ENCODE peak calls at places on chromosomes 12 and 14, in five cellular contexts. One of them, this sample, is unnamed.

GRCh38 chr12:95212576-95212975 is 4.7 kb downstream of the FGD6 start:
- DNase-seq in choroid plexus epithelial cell: no peak
- DNase-seq in fibroblast of the aortic adventitia: no peak
- DNase-seq in heart left ventricle: no peak
- DNase-seq in cardiac muscle cell: peak
- DNase-seq in this sample: no peak

GRCh38 chr14:23481992-23482813 is 12.7 kb downstream of the NGDN start:
- DNase-seq in choroid plexus epithelial cell: no peak
- DNase-seq in fibroblast of the aortic adventitia: no peak
- DNase-seq in heart left ventricle: no peak
- DNase-seq in cardiac muscle cell: no peak
- DNase-seq in this sample: no peak

GRCh38 chr14:54117924-54118323 is 161.3 kb upstream of the BMP4 start:
- DNase-seq in choroid plexus epithelial cell: no peak
- DNase-seq in fibroblast of the aortic adventitia: no peak
- DNase-seq in heart left ventricle: no peak
- DNase-seq in cardiac muscle cell: no peak
- DNase-seq in this sample: no peak

GRCh38 chr14:99188721-99189120 is 83.3 kb downstream of the BCL11B start:
- DNase-seq in choroid plexus epithelial cell: no peak
- DNase-seq in fibroblast of the aortic adventitia: no peak
- DNase-seq in heart left ventricle: no peak
- DNase-seq in cardiac muscle cell: no peak
- DNase-seq in this sample: no peak

GRCh38 chr12:40718878-40719372 is 26.7 kb downstream of the CNTN1 start:
- DNase-seq in choroid plexus epithelial cell: no peak
- DNase-seq in fibroblast of the aortic adventitia: no peak
- DNase-seq in heart left ventricle: no peak
- DNase-seq in cardiac muscle cell: no peak
- DNase-seq in this sample: no peak

GRCh38 chr12:101963703-101964102 is 86.3 kb downstream of the DRAM1 start:
- DNase-seq in choroid plexus epithelial cell: no peak
- DNase-seq in fibroblast of the aortic adventitia: no peak
- DNase-seq in heart left ventricle: no peak
- DNase-seq in cardiac muscle cell: peak
- DNase-seq in this sample: no peak

GRCh38 chr12:5220835-5221234 is 177.2 kb downstream of the KCNA5 start:
- DNase-seq in choroid plexus epithelial cell: no peak
- DNase-seq in fibroblast of the aortic adventitia: no peak
- DNase-seq in heart left ventricle: no peak
- DNase-seq in cardiac muscle cell: no peak
- DNase-seq in this sample: no peak

GRCh38 chr14:99259327-99259726 is 12.7 kb downstream of the BCL11B start:
- DNase-seq in choroid plexus epithelial cell: no peak
- DNase-seq in fibroblast of the aortic adventitia: no peak
- DNase-seq in heart left ventricle: no peak
- DNase-seq in cardiac muscle cell: no peak
- DNase-seq in this sample: no peak

GRCh38 chr12:99946131-99946530 is 38.6 kb downstream of the ANKS1B start:
- DNase-seq in choroid plexus epithelial cell: no peak
- DNase-seq in fibroblast of the aortic adventitia: no peak
- DNase-seq in heart left ventricle: no peak
- DNase-seq in cardiac muscle cell: no peak
- DNase-seq in this sample: no peak

GRCh38 chr12:90888316-90888715 is 66.7 kb downstream of the CCER1 start:
- DNase-seq in choroid plexus epithelial cell: peak
- DNase-seq in fibroblast of the aortic adventitia: no peak
- DNase-seq in heart left ventricle: no peak
- DNase-seq in cardiac muscle cell: no peak
- DNase-seq in this sample: no peak

GRCh38 chr12:90883456-90883855 is 71.5 kb downstream of the CCER1 start:
- DNase-seq in choroid plexus epithelial cell: no peak
- DNase-seq in fibroblast of the aortic adventitia: no peak
- DNase-seq in heart left ventricle: no peak
- DNase-seq in cardiac muscle cell: no peak
- DNase-seq in this sample: no peak
- TF ChIP-seq CTCF in choroid plexus epithelial cell: no peak
- TF ChIP-seq CTCF in fibroblast of the aortic adventitia: no peak
- TF ChIP-seq CTCF in heart left ventricle: no peak
- TF ChIP-seq CTCF in cardiac muscle cell: no peak
- TF ChIP-seq CTCF in this sample: no peak

GRCh38 chr12:6914246-6914947 is at the start of gene ENO2:
- DNase-seq in choroid plexus epithelial cell: peak
- DNase-seq in fibroblast of the aortic adventitia: peak
- DNase-seq in heart left ventricle: peak
- DNase-seq in cardiac muscle cell: peak
- DNase-seq in this sample: no peak
- TF ChIP-seq CTCF in choroid plexus epithelial cell: no peak
- TF ChIP-seq CTCF in fibroblast of the aortic adventitia: no peak
- TF ChIP-seq CTCF in heart left ventricle: no peak
- TF ChIP-seq CTCF in cardiac muscle cell: no peak
- TF ChIP-seq CTCF in this sample: no peak

GRCh38 chr14:73634333-73634833 is 10.4 kb upstream of the DNAL1 start:
- DNase-seq in choroid plexus epithelial cell: peak
- DNase-seq in fibroblast of the aortic adventitia: no peak
- DNase-seq in heart left ventricle: no peak
- DNase-seq in cardiac muscle cell: peak
- DNase-seq in this sample: no peak
- TF ChIP-seq CTCF in choroid plexus epithelial cell: peak
- TF ChIP-seq CTCF in fibroblast of the aortic adventitia: peak
- TF ChIP-seq CTCF in heart left ventricle: no peak
- TF ChIP-seq CTCF in cardiac muscle cell: peak
- TF ChIP-seq CTCF in this sample: no peak

GRCh38 chr12:55818886-55819285 is 1.0 kb downstream of the ORMDL2 start:
- DNase-seq in choroid plexus epithelial cell: no peak
- DNase-seq in fibroblast of the aortic adventitia: peak
- DNase-seq in heart left ventricle: no peak
- DNase-seq in cardiac muscle cell: no peak
- DNase-seq in this sample: no peak

GRCh38 chr12:55820679-55821078 is 2.8 kb downstream of the ORMDL2 start:
- DNase-seq in choroid plexus epithelial cell: peak
- DNase-seq in fibroblast of the aortic adventitia: peak
- DNase-seq in heart left ventricle: no peak
- DNase-seq in cardiac muscle cell: peak
- DNase-seq in this sample: no peak

GRCh38 chr12:55823419-55823818 is 5.6 kb downstream of the ORMDL2 start:
- DNase-seq in choroid plexus epithelial cell: no peak
- DNase-seq in fibroblast of the aortic adventitia: no peak
- DNase-seq in heart left ventricle: no peak
- DNase-seq in cardiac muscle cell: no peak
- DNase-seq in this sample: no peak

GRCh38 chr12:55824726-55825125 is 4.7 kb downstream of the DNAJC14 start:
- DNase-seq in choroid plexus epithelial cell: no peak
- DNase-seq in fibroblast of the aortic adventitia: no peak
- DNase-seq in heart left ventricle: no peak
- DNase-seq in cardiac muscle cell: no peak
- DNase-seq in this sample: no peak

GRCh38 chr12:55822228-55822627 is 4.4 kb downstream of the ORMDL2 start:
- DNase-seq in choroid plexus epithelial cell: peak
- DNase-seq in fibroblast of the aortic adventitia: no peak
- DNase-seq in heart left ventricle: no peak
- DNase-seq in cardiac muscle cell: no peak
- DNase-seq in this sample: no peak
- TF ChIP-seq CTCF in choroid plexus epithelial cell: peak
- TF ChIP-seq CTCF in fibroblast of the aortic adventitia: no peak
- TF ChIP-seq CTCF in heart left ventricle: no peak
- TF ChIP-seq CTCF in cardiac muscle cell: peak
- TF ChIP-seq CTCF in this sample: peak

DNA sequence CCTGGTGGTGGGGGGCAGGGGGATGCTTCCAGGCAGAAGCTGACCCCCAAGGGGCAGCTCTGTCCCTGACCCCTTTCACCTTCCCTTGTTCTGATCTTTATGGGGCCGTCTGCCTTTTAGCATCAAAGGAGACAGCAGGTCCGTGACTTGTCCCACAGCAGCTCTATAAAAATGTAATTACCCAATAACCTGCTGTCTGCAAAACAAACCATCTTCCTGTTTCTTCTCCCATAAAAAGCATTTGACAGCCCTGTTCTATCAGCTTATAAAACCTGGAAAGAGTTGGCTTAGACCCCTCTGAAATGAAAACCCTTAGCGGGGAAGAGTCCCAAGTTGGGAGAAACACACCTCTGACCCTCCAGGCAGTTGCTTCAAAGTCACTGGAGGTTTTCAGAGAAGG is 416.9 kb downstream of the MED13L start:
- DNase-seq in choroid plexus epithelial cell: no peak
- DNase-seq in fibroblast of the aortic adventitia: no peak
- DNase-seq in heart left ventricle: no peak
- DNase-seq in cardiac muscle cell: no peak
- DNase-seq in this sample: peak
- TF ChIP-seq CTCF in choroid plexus epithelial cell: no peak
- TF ChIP-seq CTCF in fibroblast of the aortic adventitia: no peak
- TF ChIP-seq CTCF in heart left ventricle: no peak
- TF ChIP-seq CTCF in cardiac muscle cell: no peak
- TF ChIP-seq CTCF in this sample: no peak

GRCh38 chr12:73057428-73057827 is 785.3 kb downstream of the TRHDE start:
- DNase-seq in choroid plexus epithelial cell: no peak
- DNase-seq in fibroblast of the aortic adventitia: no peak
- DNase-seq in heart left ventricle: no peak
- DNase-seq in cardiac muscle cell: no peak
- DNase-seq in this sample: no peak
- TF ChIP-seq CTCF in choroid plexus epithelial cell: no peak
- TF ChIP-seq CTCF in fibroblast of the aortic adventitia: no peak
- TF ChIP-seq CTCF in heart left ventricle: no peak
- TF ChIP-seq CTCF in cardiac muscle cell: no peak
- TF ChIP-seq CTCF in this sample: no peak

GRCh38 chr14:72753044-72753710 is 140.7 kb downstream of the DPF3 start:
- DNase-seq in choroid plexus epithelial cell: no peak
- DNase-seq in fibroblast of the aortic adventitia: no peak
- DNase-seq in heart left ventricle: no peak
- DNase-seq in cardiac muscle cell: no peak
- DNase-seq in this sample: no peak
- TF ChIP-seq CTCF in choroid plexus epithelial cell: no peak
- TF ChIP-seq CTCF in fibroblast of the aortic adventitia: no peak
- TF ChIP-seq CTCF in heart left ventricle: no peak
- TF ChIP-seq CTCF in cardiac muscle cell: no peak
- TF ChIP-seq CTCF in this sample: no peak

This sample was measured in LNCaP clone FGC.